ENCODE peak calls at places on chromosome 6, in seven cellular contexts. One of them, this sample, is unnamed.

GRCh38 chr6:11357285-11357684 is 124.8 kb upstream of the NEDD9 start:
- DNase-seq in K562: no peak
- DNase-seq in GM12878: no peak
- DNase-seq in HepG2: no peak
- DNase-seq in SK-N-SH: no peak
- DNase-seq in HCT116: no peak
- DNase-seq in H1: no peak
- DNase-seq in this sample: no peak

GRCh38 chr6:35181313-35181932 is 32.3 kb upstream of the SCUBE3 start:
- DNase-seq in H1: no peak
- DNase-seq in HepG2: no peak
- DNase-seq in SK-N-SH: no peak
- DNase-seq in HCT116: no peak
- DNase-seq in K562: no peak
- DNase-seq in GM12878: no peak
- DNase-seq in this sample: no peak

GRCh38 chr6:15296735-15297134 is 50.9 kb downstream of the JARID2 start:
- DNase-seq in K562: peak; percentile 79
- DNase-seq in HepG2: no peak
- DNase-seq in H1: no peak
- DNase-seq in GM12878: peak; percentile 83
- DNase-seq in SK-N-SH: no peak
- DNase-seq in HCT116: no peak
- DNase-seq in this sample: no peak

GRCh38 chr6:11437824-11438459 is 99.6 kb upstream of the TMEM170B start:
- DNase-seq in H1: no peak
- DNase-seq in SK-N-SH: no peak
- DNase-seq in HCT116: no peak
- DNase-seq in HepG2: no peak
- DNase-seq in GM12878: no peak
- DNase-seq in K562: no peak
- DNase-seq in this sample: no peak

GRCh38 chr6:14706378-14706929 is 539.4 kb upstream of the JARID2 start:
- DNase-seq in HepG2: no peak
- DNase-seq in K562: peak; percentile 92
- DNase-seq in GM12878: no peak
- DNase-seq in HCT116: peak; percentile 48
- DNase-seq in SK-N-SH: no peak
- DNase-seq in H1: no peak
- DNase-seq in this sample: no peak

GRCh38 chr6:167350731-167351655 is 26.1 kb downstream of the TTLL2 start:
- DNase-seq in GM12878: peak; percentile 11
- DNase-seq in K562: peak; percentile 76
- DNase-seq in HepG2: no peak
- DNase-seq in HCT116: peak; percentile 52
- DNase-seq in SK-N-SH: peak; percentile 80
- DNase-seq in H1: peak; percentile 89
- DNase-seq in this sample: peak; percentile 61

GRCh38 chr6:21390537-21391213 is 202.9 kb upstream of the SOX4 start:
- DNase-seq in SK-N-SH: no peak
- DNase-seq in HepG2: no peak
- DNase-seq in HCT116: no peak
- DNase-seq in H1: no peak
- DNase-seq in K562: no peak
- DNase-seq in GM12878: no peak
- DNase-seq in this sample: no peak

GRCh38 chr6:116280161-116280959 is 630 bp upstream of the TSPYL1 start:
- DNase-seq in GM12878: no peak
- DNase-seq in HepG2: no peak
- DNase-seq in K562: peak; percentile 49
- DNase-seq in HCT116: no peak
- DNase-seq in H1: no peak
- DNase-seq in SK-N-SH: no peak
- DNase-seq in this sample: no peak

GRCh38 chr6:136326038-136326561 is 36.5 kb upstream of the BCLAF1 start:
- DNase-seq in H1: no peak
- DNase-seq in SK-N-SH: peak; percentile 54
- DNase-seq in HCT116: no peak
- DNase-seq in HepG2: peak; percentile 18
- DNase-seq in K562: peak; percentile 44
- DNase-seq in GM12878: no peak
- DNase-seq in this sample: no peak

GRCh38 chr6:53144802-53145201 is 3.8 kb downstream of the GCM1 start:
- DNase-seq in SK-N-SH: no peak
- DNase-seq in GM12878: no peak
- DNase-seq in K562: no peak
- DNase-seq in H1: no peak
- DNase-seq in HCT116: no peak
- DNase-seq in HepG2: no peak
- DNase-seq in this sample: no peak

GRCh38 chr6:1971612-1972011 is 273.8 kb downstream of the GMDS start:
- DNase-seq in HCT116: no peak
- DNase-seq in K562: no peak
- DNase-seq in HepG2: peak; percentile 21
- DNase-seq in GM12878: no peak
- DNase-seq in H1: no peak
- DNase-seq in SK-N-SH: no peak
- DNase-seq in this sample: no peak

GRCh38 chr6:37809144-37809543 is 10.4 kb upstream of the ZFAND3 start:
- DNase-seq in K562: no peak
- DNase-seq in SK-N-SH: no peak
- DNase-seq in HepG2: no peak
- DNase-seq in HCT116: no peak
- DNase-seq in GM12878: no peak
- DNase-seq in H1: no peak
- DNase-seq in this sample: no peak

GRCh38 chr6:51147756-51148155 is 329.1 kb downstream of the TFAP2B start:
- DNase-seq in HCT116: no peak
- DNase-seq in K562: peak; percentile 16
- DNase-seq in H1: no peak
- DNase-seq in HepG2: no peak
- DNase-seq in SK-N-SH: no peak
- DNase-seq in GM12878: no peak
- DNase-seq in this sample: no peak

GRCh38 chr6:25122001-25122400 is 157.2 kb upstream of the CARMIL1 start:
- DNase-seq in K562: no peak
- DNase-seq in H1: no peak
- DNase-seq in HCT116: no peak
- DNase-seq in HepG2: no peak
- DNase-seq in GM12878: no peak
- DNase-seq in SK-N-SH: peak; percentile 80
- DNase-seq in this sample: no peak

GRCh38 chr6:143465546-143465945 is 14.9 kb downstream of the PEX3 start:
- DNase-seq in GM12878: no peak
- DNase-seq in HCT116: no peak
- DNase-seq in H1: no peak
- DNase-seq in SK-N-SH: no peak
- DNase-seq in K562: no peak
- DNase-seq in HepG2: no peak
- DNase-seq in this sample: no peak

GRCh38 chr6:139882234-139882633 is 507.8 kb upstream of the CITED2 start:
- DNase-seq in SK-N-SH: no peak
- DNase-seq in HepG2: no peak
- DNase-seq in HCT116: no peak
- DNase-seq in H1: no peak
- DNase-seq in K562: peak; percentile 20
- DNase-seq in GM12878: no peak
- DNase-seq in this sample: no peak

GRCh38 chr6:137494967-137495595 is 887 bp upstream of the OLIG3 start:
- DNase-seq in SK-N-SH: no peak
- DNase-seq in HCT116: no peak
- DNase-seq in HepG2: no peak
- DNase-seq in H1: no peak
- DNase-seq in GM12878: no peak
- DNase-seq in K562: no peak
- DNase-seq in this sample: no peak

GRCh38 chr6:89364586-89364985 is 12.1 kb upstream of the UBE2J1 start:
- DNase-seq in GM12878: no peak
- DNase-seq in H1: no peak
- DNase-seq in SK-N-SH: no peak
- DNase-seq in K562: no peak
- DNase-seq in HepG2: no peak
- DNase-seq in HCT116: no peak
- DNase-seq in this sample: no peak

GRCh38 chr6:142300758-142301251 is 1.0 kb upstream of the ADGRG6 start:
- DNase-seq in H1: no peak
- DNase-seq in HepG2: peak; percentile 52
- DNase-seq in HCT116: peak; percentile 55
- DNase-seq in GM12878: no peak
- DNase-seq in K562: no peak
- DNase-seq in SK-N-SH: no peak
- DNase-seq in this sample: no peak

GRCh38 chr6:98971303-98971702 is 23.6 kb upstream of the FBXL4 start:
- DNase-seq in HCT116: no peak
- DNase-seq in K562: no peak
- DNase-seq in HepG2: no peak
- DNase-seq in SK-N-SH: no peak
- DNase-seq in H1: no peak
- DNase-seq in GM12878: no peak
- DNase-seq in this sample: no peak

GRCh38 chr6:13409991-13410390 is 77.4 kb downstream of the GFOD1 start:
- DNase-seq in HepG2: no peak
- DNase-seq in HCT116: no peak
- DNase-seq in GM12878: no peak
- DNase-seq in H1: no peak
- DNase-seq in K562: no peak
- DNase-seq in SK-N-SH: no peak
- DNase-seq in this sample: no peak

GRCh38 chr6:33018904-33019303 is 9.5 kb upstream of the HLA-DOA start:
- DNase-seq in GM12878: peak; percentile 38
- DNase-seq in H1: no peak
- DNase-seq in SK-N-SH: no peak
- DNase-seq in HCT116: no peak
- DNase-seq in K562: no peak
- DNase-seq in HepG2: no peak
- DNase-seq in this sample: no peak

GRCh38 chr6:158174514-158174913 is 6.4 kb downstream of the GTF2H5 start:
- DNase-seq in HepG2: no peak
- DNase-seq in SK-N-SH: peak; percentile 10
- DNase-seq in H1: no peak
- DNase-seq in GM12878: no peak
- DNase-seq in K562: no peak
- DNase-seq in HCT116: no peak
- DNase-seq in this sample: no peak

GRCh38 chr6:31940256-31940664 is 5.6 kb upstream of the CFB start:
- DNase-seq in K562: no peak
- DNase-seq in H1: no peak
- DNase-seq in GM12878: no peak
- DNase-seq in SK-N-SH: no peak
- DNase-seq in HCT116: no peak
- DNase-seq in HepG2: peak; percentile 78
- DNase-seq in this sample: no peak

GRCh38 chr6:32845381-32845884 is 1.6 kb upstream of the PSMB8 start:
- DNase-seq in H1: no peak
- DNase-seq in K562: no peak
- DNase-seq in GM12878: no peak
- DNase-seq in HepG2: no peak
- DNase-seq in HCT116: no peak
- DNase-seq in SK-N-SH: no peak
- DNase-seq in this sample: no peak

GRCh38 chr6:122995930-122996796 is at the start of gene CLVS2:
- DNase-seq in SK-N-SH: peak; percentile 81
- DNase-seq in HCT116: no peak
- DNase-seq in K562: peak; percentile 4
- DNase-seq in H1: peak; percentile 33
- DNase-seq in HepG2: no peak
- DNase-seq in GM12878: no peak
- DNase-seq in this sample: no peak

GRCh38 chr6:47908271-47908670 is 126.4 kb downstream of the OPN5 start:
- DNase-seq in HCT116: no peak
- DNase-seq in GM12878: no peak
- DNase-seq in SK-N-SH: no peak
- DNase-seq in H1: no peak
- DNase-seq in HepG2: no peak
- DNase-seq in K562: no peak
- DNase-seq in this sample: no peak

GRCh38 chr6:47905717-47906116 is 123.9 kb downstream of the OPN5 start:
- DNase-seq in K562: no peak
- DNase-seq in HCT116: no peak
- DNase-seq in H1: no peak
- DNase-seq in SK-N-SH: no peak
- DNase-seq in GM12878: no peak
- DNase-seq in HepG2: no peak
- DNase-seq in this sample: no peak
- H3K4me1 ChIP-seq in K562: no peaks in the 10 kb centered on the region
- H3K4me1 ChIP-seq in HCT116: no peaks in the 10 kb centered on the region
- H3K4me1 ChIP-seq in H1: no peaks in the 10 kb centered on the region
- H3K4me1 ChIP-seq in SK-N-SH: no peaks in the 10 kb centered on the region
- H3K4me1 ChIP-seq in GM12878: no peaks in the 10 kb centered on the region
- H3K4me1 ChIP-seq in HepG2: no peaks in the 10 kb centered on the region
- H3K4me1 ChIP-seq in this sample: no peaks in the 10 kb centered on the region

GRCh38 chr6:147301070-147301469 is 96.9 kb downstream of the STXBP5 start:
- DNase-seq in SK-N-SH: no peak
- DNase-seq in GM12878: no peak
- DNase-seq in K562: no peak
- DNase-seq in HCT116: no peak
- DNase-seq in HepG2: no peak
- DNase-seq in H1: no peak
- DNase-seq in this sample: no peak
- H3K9me3 ChIP-seq in SK-N-SH: peaks cover 30% of the 10 kb centered on the region
- H3K9me3 ChIP-seq in GM12878: peaks cover 13% of the 10 kb centered on the region
- H3K9me3 ChIP-seq in K562: peaks cover 2% of the 10 kb centered on the region
- H3K9me3 ChIP-seq in HCT116: no peaks in the 10 kb centered on the region
- H3K9me3 ChIP-seq in HepG2: peaks cover 37% of the 10 kb centered on the region
- H3K9me3 ChIP-seq in H1: peaks cover 17% of the 10 kb centered on the region
- H3K9me3 ChIP-seq in this sample: peaks cover 25% of the 10 kb centered on the region

DNA sequence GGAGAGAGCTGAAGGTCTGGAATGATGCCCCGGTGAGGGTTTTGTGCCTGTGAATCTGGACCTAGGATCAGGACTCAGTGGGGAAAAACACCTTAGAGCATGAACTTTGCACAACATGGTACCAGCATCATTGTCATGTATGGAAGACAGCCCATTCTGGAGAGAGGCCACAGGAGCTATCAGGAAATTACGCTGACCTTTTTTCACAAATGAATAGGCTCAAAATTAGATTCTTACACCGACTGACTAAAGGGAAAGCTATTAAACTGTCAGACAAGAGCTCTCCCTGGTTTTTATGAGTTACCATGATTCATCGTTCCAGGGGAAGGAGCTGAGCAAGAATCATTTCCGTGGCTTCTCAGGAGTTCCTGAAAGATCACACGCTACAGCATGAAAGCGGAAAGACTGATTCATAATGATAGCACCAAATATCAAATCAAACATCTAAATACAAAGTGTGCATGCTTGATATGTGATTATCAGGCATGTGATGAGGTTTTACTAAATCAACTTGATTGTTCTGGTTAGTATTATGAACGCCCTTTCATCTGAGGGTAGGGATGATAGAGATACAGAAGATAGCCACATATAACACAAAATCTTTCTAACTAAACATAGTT is 224.9 kb upstream of the SMLR1 start:
- DNase-seq in HCT116: peak; percentile 94
- DNase-seq in SK-N-SH: no peak
- DNase-seq in K562: no peak
- DNase-seq in HepG2: no peak
- DNase-seq in H1: no peak
- DNase-seq in GM12878: no peak
- DNase-seq in this sample: peak; percentile 67
- TF ChIP-seq SIN3A in HCT116: peak; percentile 89
- TF ChIP-seq SIN3A in SK-N-SH: peak; percentile 85
- TF ChIP-seq SIN3A in K562: no peak
- TF ChIP-seq SIN3A in HepG2: no peak
- TF ChIP-seq SIN3A in H1: no peak
- TF ChIP-seq SIN3A in GM12878: no peak
- TF ChIP-seq SIN3A in this sample: no peak

GRCh38 chr6:17250237-17250636 is 30.9 kb upstream of the RBM24 start:
- DNase-seq in GM12878: no peak
- DNase-seq in HCT116: no peak
- DNase-seq in HepG2: no peak
- DNase-seq in SK-N-SH: no peak
- DNase-seq in K562: no peak
- DNase-seq in H1: no peak
- DNase-seq in this sample: no peak
- H3K4me1 ChIP-seq in GM12878: no peaks in the 10 kb centered on the region
- H3K4me1 ChIP-seq in HCT116: no peaks in the 10 kb centered on the region
- H3K4me1 ChIP-seq in HepG2: no peaks in the 10 kb centered on the region
- H3K4me1 ChIP-seq in SK-N-SH: no peaks in the 10 kb centered on the region
- H3K4me1 ChIP-seq in K562: no peaks in the 10 kb centered on the region
- H3K4me1 ChIP-seq in H1: no peaks in the 10 kb centered on the region
- H3K4me1 ChIP-seq in this sample: no peaks in the 10 kb centered on the region

This sample was measured in Panc1.